ENCODE peak calls at places on chromosomes 1 and 21, in six cellular contexts. I is IMR-90, K is H9, J is mesenchymal stem cell, D is trophoblast cell, Y is H1. O is an unnamed sample.
A peak's percentile ranks its signal among the peaks of the same experiment; 100 is the strongest.

GRCh38 chr1:30914587-30914922 is 6.0 kb upstream of the SDC3 start:
- DNase-seq in I (no peak), K (no peak), Y (no peak), J (no peak), D (no peak), O (no peak)

GRCh38 chr21:45306832-45307571 is 19.3 kb upstream of the POFUT2 start:
- DNase-seq in I (peak; percentile 93), Y (no peak), D (no peak), J (peak; percentile 91), K (no peak), O (no peak)

GRCh38 chr1:54428838-54429513 is 22.8 kb upstream of the SSBP3 start:
- DNase-seq in I (no peak), D (peak; percentile 99), J (peak; percentile 56), Y (no peak), K (no peak), O (no peak)

GRCh38 chr1:201277441-201277840 is 5.9 kb upstream of the PKP1 start:
- DNase-seq in J (no peak), D (peak; percentile 60), K (no peak), Y (no peak), I (no peak), O (no peak)

GRCh38 chr21:25518491-25518911 is 88.8 kb downstream of the MRPL39 start:
- DNase-seq in D (no peak), J (peak; percentile 0), Y (no peak), I (no peak), K (peak; percentile 39), O (no peak)

GRCh38 chr1:17274186-17275170 is 25.6 kb downstream of the PADI3 start:
- DNase-seq in D (peak; percentile 81), Y (peak; percentile 59), K (peak; percentile 78), J (peak; percentile 52), I (peak; percentile 29), O (peak; percentile 49)

GRCh38 chr1:29256395-29256794 is 20.1 kb downstream of the PTPRU start:
- DNase-seq in Y (no peak), K (no peak), I (no peak), J (no peak), D (no peak), O (no peak)

GRCh38 chr1:59290173-59290954 is 6.5 kb upstream of the FGGY start:
- DNase-seq in I (peak; percentile 52), J (peak; percentile 58), D (peak; percentile 80), K (peak; percentile 73), Y (peak; percentile 33), O (no peak)

GRCh38 chr21:27622636-27623035 is 655.7 kb upstream of the ADAMTS5 start:
- DNase-seq in I (no peak), D (no peak), Y (no peak), J (no peak), K (no peak), O (no peak)

GRCh38 chr1:5920201-5920600 is 72.0 kb downstream of the NPHP4 start:
- DNase-seq in I (no peak), J (no peak), Y (no peak), D (no peak), K (no peak), O (no peak)

GRCh38 chr1:64974288-64974825 is 8.0 kb upstream of the JAK1 start:
- DNase-seq in J (no peak), D (no peak), I (no peak), Y (no peak), K (no peak), O (no peak)

GRCh38 chr1:21490774-21491482 is 18.3 kb upstream of the ALPL start:
- DNase-seq in D (peak; percentile 74), I (peak; percentile 64), J (peak; percentile 82), Y (no peak), K (peak; percentile 91), O (no peak)

GRCh38 chr1:77347646-77348045 is 65.8 kb downstream of the AK5 start:
- DNase-seq in I (peak; percentile 89), J (peak; percentile 96), D (peak; percentile 15), Y (no peak), K (no peak), O (no peak)

GRCh38 chr1:166032901-166033371 is 133.9 kb downstream of the FAM78B start:
- DNase-seq in J (no peak), I (no peak), K (no peak), D (no peak), Y (no peak), O (no peak)

DNA sequence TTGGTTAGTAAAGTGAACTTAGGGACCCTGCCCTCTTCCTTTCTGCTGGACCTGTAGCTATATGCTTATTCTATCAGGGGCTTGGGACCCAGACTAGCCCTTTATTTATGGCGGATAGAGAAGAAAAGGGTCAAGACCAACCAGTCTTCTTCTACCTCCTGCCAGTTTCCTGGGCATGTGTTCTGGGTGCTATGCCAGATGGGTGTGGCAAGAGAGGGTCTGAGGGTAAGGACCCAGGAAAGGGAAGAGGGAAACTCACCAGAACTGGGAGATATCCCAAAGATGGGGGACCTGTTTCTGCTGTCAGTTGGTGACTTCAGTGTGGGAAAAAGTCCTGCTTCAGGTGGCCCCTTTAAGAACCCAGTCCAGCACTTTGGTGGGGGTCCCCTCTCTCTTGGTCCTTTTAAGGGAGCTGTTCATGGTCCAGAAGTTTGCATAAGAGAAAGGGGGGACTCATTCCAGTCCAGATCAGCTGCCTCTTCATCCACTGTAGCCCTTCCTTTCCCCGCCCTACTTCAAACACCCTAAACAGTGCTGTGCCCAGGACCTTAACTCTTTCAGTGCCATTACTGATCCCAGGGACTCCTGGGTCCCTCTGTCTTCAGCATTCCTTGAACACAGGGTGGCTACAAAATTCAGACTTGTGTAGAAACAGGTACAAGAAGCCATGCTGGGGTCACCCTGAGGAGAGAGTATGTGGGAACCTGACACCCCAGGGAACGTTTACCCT is 18.4 kb downstream of the SSR2 start:
- DNase-seq in K (no peak), I (no peak), D (no peak), J (no peak), Y (no peak), O (no peak)
- H4K91ac ChIP-seq in K (no peak overlapping the region), I (no peak overlapping the region), D (no peak overlapping the region), J (no peak overlapping the region), Y (no peak overlapping the region), O (no peak overlapping the region)

GRCh38 chr1:27509127-27510080 is 19.4 kb upstream of the WASF2 start:
- DNase-seq in I (no peak), Y (no peak), J (no peak), K (no peak), D (no peak), O (no peak)
- H3K4me2 ChIP-seq in I (no peak overlapping the region), Y (no peak overlapping the region), J (no peak overlapping the region), K (no peak overlapping the region), D (no peak overlapping the region), O (no peak overlapping the region)

GRCh38 chr1:52141513-52142219 is at the start of gene ZFYVE9:
- DNase-seq in I (peak; percentile 76), K (peak; percentile 77), J (peak; percentile 78), D (peak; percentile 90), Y (peak; percentile 46), O (peak; percentile 85)

GRCh38 chr1:52145137-52145536 is 3.2 kb downstream of the ZFYVE9 start:
- DNase-seq in J (no peak), D (no peak), K (no peak), Y (no peak), I (no peak), O (no peak)

GRCh38 chr1:52142220-52143153 is 598 bp downstream of the ZFYVE9 start:
- DNase-seq in J (peak; percentile 74), K (peak; percentile 54), D (peak; percentile 65), Y (peak; percentile 19), I (peak; percentile 52), O (peak; percentile 49)

GRCh38 chr1:52140633-52141512 is 1.0 kb upstream of the ZFYVE9 start:
- DNase-seq in D (no peak), K (no peak), I (no peak), J (peak; percentile 43), Y (no peak), O (no peak)

DNA sequence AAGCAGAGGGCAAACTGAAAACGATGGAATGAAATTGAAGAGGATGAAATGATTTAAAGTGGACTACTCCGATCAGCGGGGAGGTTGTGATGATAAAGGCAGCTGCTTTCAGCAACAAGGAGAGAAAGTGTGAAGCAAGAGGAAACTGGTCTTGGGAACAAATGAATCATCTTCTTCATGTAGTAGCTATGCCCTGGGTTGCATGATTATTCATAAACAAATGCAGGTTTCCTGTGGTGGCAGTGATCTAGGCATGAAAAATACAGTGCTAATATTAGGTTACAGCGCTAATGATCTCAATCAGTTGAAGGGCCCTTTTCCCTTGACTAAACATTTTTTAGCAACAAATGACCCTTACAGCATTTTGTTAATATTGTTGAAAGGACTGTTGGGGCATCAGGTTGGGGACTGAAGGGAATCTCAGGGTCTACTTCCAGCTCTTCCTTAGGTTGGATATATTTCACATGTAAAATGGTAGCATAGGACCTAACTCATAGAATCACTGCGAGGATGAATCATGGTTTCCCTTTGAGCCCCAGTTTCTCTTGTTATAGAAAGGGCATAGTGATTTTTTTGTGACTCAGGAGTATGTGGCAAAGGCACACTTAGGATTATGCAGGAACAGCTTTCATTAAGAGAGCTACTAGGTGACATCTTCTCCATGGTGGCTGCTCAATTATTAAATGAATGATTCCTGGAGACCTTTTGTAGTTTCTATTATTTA is 1.9 kb upstream of the ZFYVE9 start:
- DNase-seq in D (peak; percentile 70), J (peak; percentile 94), K (no peak), Y (no peak), I (peak; percentile 88), O (no peak)
- H3K9ac ChIP-seq in D (no peak overlapping the region), J (peak overlapping the region; percentile 65), K (no peak overlapping the region), Y (no peak overlapping the region), I (no peak overlapping the region), O (no peak overlapping the region)

GRCh38 chr1:151912973-151913372 is 3.7 kb upstream of the THEM4 start:
- DNase-seq in D (no peak), J (no peak), Y (no peak), K (no peak), I (no peak), O (no peak)
- H4K91ac ChIP-seq in D (no peak overlapping the region), J (no peak overlapping the region), Y (no peak overlapping the region), K (no peak overlapping the region), I (no peak overlapping the region), O (no peak overlapping the region)

GRCh38 chr1:205248793-205249601 is 21.3 kb downstream of the TMCC2 start:
- DNase-seq in D (no peak), J (peak; percentile 80), Y (no peak), I (peak; percentile 75), K (no peak), O (no peak)
- H3K4me2 ChIP-seq in D (no peak overlapping the region), J (no peak overlapping the region), Y (no peak overlapping the region), I (peak overlapping the region; percentile 39), K (no peak overlapping the region), O (no peak overlapping the region)

GRCh38 chr1:116474921-116475849 is 95.6 kb downstream of the CD58 start:
- DNase-seq in K (no peak), Y (no peak), J (no peak), D (peak; percentile 40), I (no peak), O (no peak)

GRCh38 chr1:116477428-116477827 is 93.4 kb downstream of the CD58 start:
- DNase-seq in Y (no peak), K (no peak), D (no peak), J (no peak), I (no peak), O (no peak)

GRCh38 chr1:116476321-116476720 is 94.5 kb downstream of the CD58 start:
- DNase-seq in D (peak; percentile 65), K (no peak), I (no peak), J (no peak), Y (no peak), O (no peak)

GRCh38 chr1:116478621-116479020 is 92.2 kb downstream of the CD58 start:
- DNase-seq in Y (no peak), K (no peak), I (no peak), D (no peak), J (no peak), O (no peak)

GRCh38 chr1:116475850-116476218 is 95.0 kb downstream of the CD58 start:
- DNase-seq in I (no peak), K (no peak), Y (no peak), J (no peak), D (no peak), O (no peak)
- H3K9ac ChIP-seq in I (no peak overlapping the region), K (no peak overlapping the region), Y (no peak overlapping the region), J (no peak overlapping the region), D (no peak overlapping the region), O (no peak overlapping the region)

GRCh38 chr1:69058454-69058853 is 509.3 kb upstream of the LRRC7 start:
- DNase-seq in K (no peak), Y (no peak), I (no peak), J (no peak), D (no peak), O (no peak)
- H4K91ac ChIP-seq in K (no peak overlapping the region), Y (no peak overlapping the region), I (no peak overlapping the region), J (no peak overlapping the region), D (peak overlapping the region; percentile 14), O (no peak overlapping the region)